ENCODE peak calls at places on chromosomes 11 and 22, in six cellular contexts. One of them, this sample, is unnamed.
A peak's percentile ranks its signal among the peaks of the same experiment; 100 is the strongest.

GRCh38 chr11:69771466-69771865 is 3.7 kb downstream of the FGF4 start:
- DNase-seq in SK-N-SH: no peak
- DNase-seq in K562: no peak
- DNase-seq in HL-60: no peak
- DNase-seq in suprapubic skin: no peak
- DNase-seq in stomach: no peak
- DNase-seq in this sample: no peak

GRCh38 chr22:43897751-43898261 is 6.0 kb upstream of the PNPLA5 start:
- DNase-seq in SK-N-SH: no peak
- DNase-seq in K562: no peak
- DNase-seq in HL-60: no peak
- DNase-seq in suprapubic skin: no peak
- DNase-seq in stomach: no peak
- DNase-seq in this sample: no peak

GRCh38 chr11:126146454-126147192 is 64.8 kb downstream of the RPUSD4 start:
- DNase-seq in SK-N-SH: no peak
- DNase-seq in K562: no peak
- DNase-seq in HL-60: no peak
- DNase-seq in suprapubic skin: no peak
- DNase-seq in stomach: no peak
- DNase-seq in this sample: no peak

GRCh38 chr11:104221455-104221854 is 57.5 kb upstream of the PDGFD start:
- DNase-seq in SK-N-SH: no peak
- DNase-seq in K562: no peak
- DNase-seq in HL-60: no peak
- DNase-seq in suprapubic skin: no peak
- DNase-seq in stomach: no peak
- DNase-seq in this sample: no peak

GRCh38 chr11:128451651-128452470 is 135.5 kb downstream of the ETS1 start:
- DNase-seq in SK-N-SH: no peak
- DNase-seq in K562: no peak
- DNase-seq in HL-60: no peak
- DNase-seq in suprapubic skin: no peak
- DNase-seq in stomach: peak; percentile 45
- DNase-seq in this sample: peak; percentile 61

GRCh38 chr11:112728288-112728687 is 232.9 kb upstream of the NCAM1 start:
- DNase-seq in SK-N-SH: no peak
- DNase-seq in K562: no peak
- DNase-seq in HL-60: no peak
- DNase-seq in suprapubic skin: no peak
- DNase-seq in stomach: no peak
- DNase-seq in this sample: no peak

GRCh38 chr11:47980093-47980906 is at the start of gene PTPRJ:
- DNase-seq in SK-N-SH: peak; percentile 90
- DNase-seq in K562: peak; percentile 75
- DNase-seq in HL-60: no peak
- DNase-seq in suprapubic skin: peak; percentile 67
- DNase-seq in stomach: peak; percentile 70
- DNase-seq in this sample: peak; percentile 30

GRCh38 chr11:10272132-10272531 is 21.9 kb downstream of the SBF2 start:
- DNase-seq in SK-N-SH: no peak
- DNase-seq in K562: no peak
- DNase-seq in HL-60: no peak
- DNase-seq in suprapubic skin: no peak
- DNase-seq in stomach: no peak
- DNase-seq in this sample: no peak

GRCh38 chr11:47259178-47259977 is 1.6 kb downstream of the NR1H3 start:
- DNase-seq in SK-N-SH: peak; percentile 74
- DNase-seq in K562: peak; percentile 68
- DNase-seq in HL-60: no peak
- DNase-seq in suprapubic skin: no peak
- DNase-seq in stomach: peak; percentile 72
- DNase-seq in this sample: no peak

GRCh38 chr11:72871089-72871488 is 56.9 kb downstream of the ATG16L2 start:
- DNase-seq in SK-N-SH: no peak
- DNase-seq in K562: no peak
- DNase-seq in HL-60: no peak
- DNase-seq in suprapubic skin: no peak
- DNase-seq in stomach: no peak
- DNase-seq in this sample: no peak

GRCh38 chr11:84795698-84796097 is 831.4 kb downstream of the DLG2 start:
- DNase-seq in SK-N-SH: no peak
- DNase-seq in K562: no peak
- DNase-seq in HL-60: no peak
- DNase-seq in suprapubic skin: no peak
- DNase-seq in stomach: no peak
- DNase-seq in this sample: no peak

GRCh38 chr11:130915556-130916237 is 582 bp downstream of the SNX19 start:
- DNase-seq in SK-N-SH: peak; percentile 30
- DNase-seq in K562: no peak
- DNase-seq in HL-60: no peak
- DNase-seq in suprapubic skin: no peak
- DNase-seq in stomach: no peak
- DNase-seq in this sample: peak; percentile 28

GRCh38 chr11:96567193-96567592 is 177.4 kb downstream of the JRKL start:
- DNase-seq in SK-N-SH: no peak
- DNase-seq in K562: no peak
- DNase-seq in HL-60: no peak
- DNase-seq in suprapubic skin: no peak
- DNase-seq in stomach: no peak
- DNase-seq in this sample: no peak

GRCh38 chr11:72224587-72225410 is at the start of gene INPPL1:
- DNase-seq in SK-N-SH: peak; percentile 67
- DNase-seq in K562: peak; percentile 62
- DNase-seq in HL-60: no peak
- DNase-seq in suprapubic skin: peak; percentile 70
- DNase-seq in stomach: peak; percentile 58
- DNase-seq in this sample: no peak

GRCh38 chr11:130725417-130726233 is 190.7 kb downstream of the SNX19 start:
- DNase-seq in SK-N-SH: no peak
- DNase-seq in K562: no peak
- DNase-seq in HL-60: no peak
- DNase-seq in suprapubic skin: no peak
- DNase-seq in stomach: no peak
- DNase-seq in this sample: no peak

DNA sequence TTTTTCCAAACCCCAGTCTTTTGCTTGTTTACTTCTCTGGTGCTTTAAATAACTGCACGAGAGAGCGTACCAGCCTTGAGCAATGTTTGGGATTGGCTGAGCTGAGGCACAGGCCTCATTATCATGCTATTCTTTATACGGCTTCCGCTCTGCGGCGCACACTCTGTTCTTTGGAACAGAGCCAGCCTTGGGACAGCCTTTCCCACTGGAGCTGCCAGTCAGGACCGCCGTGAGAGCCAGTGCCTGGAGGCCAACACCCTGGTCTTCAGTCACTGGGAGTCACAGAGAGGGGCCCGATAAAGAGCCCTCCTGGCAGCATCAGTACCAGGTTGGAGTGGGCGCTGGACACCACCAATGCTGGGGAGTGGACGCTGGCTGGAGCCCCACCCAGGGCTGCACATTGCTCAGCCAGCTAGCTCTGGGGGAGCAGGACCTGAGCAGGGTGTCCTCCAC is 125.6 kb downstream of the BCR start:
- DNase-seq in SK-N-SH: peak; percentile 75
- DNase-seq in K562: no peak
- DNase-seq in HL-60: no peak
- DNase-seq in suprapubic skin: peak; percentile 78
- DNase-seq in stomach: peak; percentile 72
- DNase-seq in this sample: peak; percentile 55
- TF ChIP-seq POLR2AphosphoS5 in SK-N-SH: no peak
- TF ChIP-seq POLR2AphosphoS5 in K562: no peak
- TF ChIP-seq POLR2AphosphoS5 in HL-60: no peak
- TF ChIP-seq POLR2AphosphoS5 in suprapubic skin: no peak
- TF ChIP-seq POLR2AphosphoS5 in stomach: peak; percentile 37
- TF ChIP-seq POLR2AphosphoS5 in this sample: no peak

DNA sequence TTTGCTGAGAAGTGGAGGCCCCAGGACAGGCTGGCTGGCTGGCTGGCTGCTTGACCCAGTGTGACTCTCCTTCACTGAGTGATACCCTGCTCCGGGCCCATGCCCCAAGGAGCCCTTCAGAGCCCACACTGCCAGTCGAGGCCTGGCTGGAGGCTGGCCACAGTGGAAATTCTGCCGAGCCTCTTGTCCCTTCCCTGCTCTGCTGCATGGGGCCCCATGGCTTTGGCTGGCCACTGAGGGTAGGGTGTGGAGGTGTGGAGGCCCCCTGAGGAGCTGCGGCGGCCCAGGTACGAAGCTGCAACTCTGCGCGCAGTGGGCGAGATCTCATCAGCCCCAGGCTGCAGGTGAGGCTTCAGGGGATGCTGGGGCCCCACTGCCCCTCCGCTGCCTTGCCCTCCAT is 33.4 kb upstream of the HMOX1 start:
- DNase-seq in SK-N-SH: no peak
- DNase-seq in K562: no peak
- DNase-seq in HL-60: no peak
- DNase-seq in suprapubic skin: no peak
- DNase-seq in stomach: no peak
- DNase-seq in this sample: no peak
- TF ChIP-seq POLR2AphosphoS5 in SK-N-SH: no peak
- TF ChIP-seq POLR2AphosphoS5 in K562: no peak
- TF ChIP-seq POLR2AphosphoS5 in HL-60: no peak
- TF ChIP-seq POLR2AphosphoS5 in suprapubic skin: no peak
- TF ChIP-seq POLR2AphosphoS5 in stomach: no peak
- TF ChIP-seq POLR2AphosphoS5 in this sample: no peak

GRCh38 chr11:7590529-7590928 is 76.7 kb downstream of the PPFIBP2 start:
- DNase-seq in SK-N-SH: no peak
- DNase-seq in K562: no peak
- DNase-seq in HL-60: no peak
- DNase-seq in suprapubic skin: no peak
- DNase-seq in stomach: no peak
- DNase-seq in this sample: no peak

GRCh38 chr11:7593476-7593875 is 79.7 kb downstream of the PPFIBP2 start:
- DNase-seq in SK-N-SH: peak; percentile 37
- DNase-seq in K562: no peak
- DNase-seq in HL-60: no peak
- DNase-seq in suprapubic skin: no peak
- DNase-seq in stomach: no peak
- DNase-seq in this sample: no peak

GRCh38 chr11:7592706-7593105 is 78.9 kb downstream of the PPFIBP2 start:
- DNase-seq in SK-N-SH: no peak
- DNase-seq in K562: no peak
- DNase-seq in HL-60: peak; percentile 39
- DNase-seq in suprapubic skin: peak; percentile 88
- DNase-seq in stomach: peak; percentile 60
- DNase-seq in this sample: no peak

GRCh38 chr11:7591107-7591894 is 77.5 kb downstream of the PPFIBP2 start:
- DNase-seq in SK-N-SH: no peak
- DNase-seq in K562: no peak
- DNase-seq in HL-60: no peak
- DNase-seq in suprapubic skin: no peak
- DNase-seq in stomach: no peak
- DNase-seq in this sample: no peak

GRCh38 chr11:7591992-7592391 is 78.2 kb downstream of the PPFIBP2 start:
- DNase-seq in SK-N-SH: no peak
- DNase-seq in K562: no peak
- DNase-seq in HL-60: peak; percentile 39
- DNase-seq in suprapubic skin: no peak
- DNase-seq in stomach: no peak
- DNase-seq in this sample: no peak
- TF ChIP-seq POLR2AphosphoS5 in SK-N-SH: no peak
- TF ChIP-seq POLR2AphosphoS5 in K562: no peak
- TF ChIP-seq POLR2AphosphoS5 in HL-60: peak; percentile 25
- TF ChIP-seq POLR2AphosphoS5 in suprapubic skin: no peak
- TF ChIP-seq POLR2AphosphoS5 in stomach: no peak
- TF ChIP-seq POLR2AphosphoS5 in this sample: no peak

GRCh38 chr11:827861-828167 is at the start of gene CRACR2B:
- DNase-seq in SK-N-SH: no peak
- DNase-seq in K562: peak; percentile 72
- DNase-seq in HL-60: no peak
- DNase-seq in suprapubic skin: no peak
- DNase-seq in stomach: no peak
- DNase-seq in this sample: no peak
- TF ChIP-seq POLR2AphosphoS5 in SK-N-SH: no peak
- TF ChIP-seq POLR2AphosphoS5 in K562: no peak
- TF ChIP-seq POLR2AphosphoS5 in HL-60: no peak
- TF ChIP-seq POLR2AphosphoS5 in suprapubic skin: no peak
- TF ChIP-seq POLR2AphosphoS5 in stomach: no peak
- TF ChIP-seq POLR2AphosphoS5 in this sample: no peak

GRCh38 chr11:64787526-64788320 is 9.4 kb upstream of the SF1 start:
- DNase-seq in SK-N-SH: peak; percentile 82
- DNase-seq in K562: peak; percentile 85
- DNase-seq in HL-60: no peak
- DNase-seq in suprapubic skin: peak; percentile 79
- DNase-seq in stomach: peak; percentile 78
- DNase-seq in this sample: peak; percentile 58
- TF ChIP-seq POLR2AphosphoS5 in SK-N-SH: no peak
- TF ChIP-seq POLR2AphosphoS5 in K562: no peak
- TF ChIP-seq POLR2AphosphoS5 in HL-60: no peak
- TF ChIP-seq POLR2AphosphoS5 in suprapubic skin: no peak
- TF ChIP-seq POLR2AphosphoS5 in stomach: no peak
- TF ChIP-seq POLR2AphosphoS5 in this sample: no peak

This sample was measured in breast epithelium.